ENCODE peak calls at places on chromosomes 6 and 20, in six cellular contexts. R is Caco-2, W is lung, D is Panc1, C is MM.1S, B is ovary. Z is an unnamed sample.

GRCh38 chr20:61719691-61720347 is 345.9 kb downstream of the TAF4 start:
- DNase-seq in R (no peak), W (no peak), D (no peak), C (no peak), B (peak; percentile 35), Z (no peak)

GRCh38 chr20:44810061-44810390 is 320 bp downstream of the RIMS4 start:
- DNase-seq in R (no peak), W (no peak), D (no peak), C (no peak), B (peak; percentile 44), Z (no peak)

GRCh38 chr6:128397996-128398395 is 122.4 kb downstream of the PTPRK start:
- DNase-seq in R (no peak), W (no peak), D (no peak), C (no peak), B (no peak), Z (no peak)

GRCh38 chr20:61742097-61742805 is 323.4 kb downstream of the TAF4 start:
- DNase-seq in R (no peak), W (no peak), D (no peak), C (no peak), B (no peak), Z (no peak)

GRCh38 chr6:72669324-72669723 is 47.5 kb downstream of the KCNQ5 start:
- DNase-seq in R (no peak), W (no peak), D (no peak), C (no peak), B (no peak), Z (no peak)

GRCh38 chr6:1420382-1420781 is 31.0 kb downstream of the FOXF2 start:
- DNase-seq in R (no peak), W (no peak), D (no peak), C (no peak), B (no peak), Z (no peak)

GRCh38 chr6:100300221-100300736 is 164.4 kb downstream of the SIM1 start:
- DNase-seq in R (peak; percentile 7), W (no peak), D (peak; percentile 84), C (no peak), B (no peak), Z (no peak)

GRCh38 chr6:1952726-1953360 is 292.6 kb downstream of the GMDS start:
- DNase-seq in R (no peak), W (no peak), D (peak; percentile 78), C (no peak), B (no peak), Z (no peak)

GRCh38 chr6:88166493-88166900 is 350 bp upstream of the CNR1 start:
- DNase-seq in R (no peak), W (no peak), D (no peak), C (no peak), B (peak; percentile 30), Z (no peak)

GRCh38 chr6:145360865-145361264 is 374.5 kb downstream of the EPM2A start:
- DNase-seq in R (peak; percentile 27), W (no peak), D (no peak), C (no peak), B (no peak), Z (no peak)

GRCh38 chr20:34415079-34415478 is 52.0 kb downstream of the ITCH start:
- DNase-seq in R (no peak), W (no peak), D (no peak), C (peak; percentile 83), B (no peak), Z (no peak)

GRCh38 chr6:160737934-160738333 is 35.9 kb downstream of the PLG start:
- DNase-seq in R (no peak), W (no peak), D (no peak), C (no peak), B (no peak), Z (no peak)
- H3K36me3 ChIP-seq in R (no peaks in the 10 kb centered on the region), W (no peaks in the 10 kb centered on the region), D (no peaks in the 10 kb centered on the region), C (no peaks in the 10 kb centered on the region), B (no peaks in the 10 kb centered on the region), Z (no peaks in the 10 kb centered on the region)

DNA sequence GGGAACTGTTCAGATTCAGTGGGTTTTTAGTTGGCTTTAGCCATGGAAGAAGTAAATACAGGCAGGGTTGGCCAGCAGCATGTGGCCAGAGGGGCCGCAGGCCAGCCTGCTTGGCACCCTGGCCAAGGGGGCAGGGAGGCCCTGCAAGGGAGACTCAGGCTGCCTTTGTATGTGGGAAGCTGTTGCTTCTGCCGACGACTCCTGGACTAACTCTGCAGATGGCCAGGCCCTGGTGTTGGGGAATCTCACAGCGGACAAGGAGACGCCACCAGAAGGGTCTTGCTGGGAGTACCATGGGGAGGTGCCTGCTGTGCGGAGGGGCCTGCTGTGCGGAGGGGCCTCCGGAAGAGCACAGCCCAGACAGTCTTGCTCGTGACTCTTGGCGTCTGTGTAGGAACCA is 25.2 kb downstream of the PYGB start:
- DNase-seq in R (no peak), W (no peak), D (no peak), C (no peak), B (peak; percentile 19), Z (no peak)
- H3K36me3 ChIP-seq in R (no peaks in the 10 kb centered on the region), W (peaks cover 66% of the 10 kb centered on the region), D (peaks cover 34% of the 10 kb centered on the region), C (peaks cover 8% of the 10 kb centered on the region), B (no peaks in the 10 kb centered on the region), Z (peaks cover 96% of the 10 kb centered on the region)

GRCh38 chr20:17957505-17958325 is 10.9 kb downstream of the SNX5 start:
- DNase-seq in R (no peak), W (no peak), D (no peak), C (no peak), B (no peak), Z (no peak)
- H3K36me3 ChIP-seq in R (peaks cover 6% of the 10 kb centered on the region), W (peaks cover 10% of the 10 kb centered on the region), D (peaks cover 33% of the 10 kb centered on the region), C (peaks cover 28% of the 10 kb centered on the region), B (no peaks in the 10 kb centered on the region), Z (peaks cover 22% of the 10 kb centered on the region)

GRCh38 chr6:90106449-90106848 is 190.2 kb downstream of the BACH2 start:
- DNase-seq in R (no peak), W (no peak), D (no peak), C (no peak), B (no peak), Z (no peak)
- H3K36me3 ChIP-seq in R (no peaks in the 10 kb centered on the region), W (no peaks in the 10 kb centered on the region), D (no peaks in the 10 kb centered on the region), C (no peaks in the 10 kb centered on the region), B (no peaks in the 10 kb centered on the region), Z (peaks cover 3% of the 10 kb centered on the region)

GRCh38 chr20:25215521-25215920 is 20.0 kb downstream of the ENTPD6 start:
- DNase-seq in R (no peak), W (no peak), D (no peak), C (no peak), B (no peak), Z (no peak)
- H3K36me3 ChIP-seq in R (peaks cover 2% of the 10 kb centered on the region), W (peaks cover 67% of the 10 kb centered on the region), D (peaks cover 9% of the 10 kb centered on the region), C (peaks cover 6% of the 10 kb centered on the region), B (no peaks in the 10 kb centered on the region), Z (peaks cover 27% of the 10 kb centered on the region)

GRCh38 chr6:12381587-12381986 is 91.4 kb downstream of the EDN1 start:
- DNase-seq in R (no peak), W (no peak), D (no peak), C (no peak), B (no peak), Z (no peak)
- H3K36me3 ChIP-seq in R (no peaks in the 10 kb centered on the region), W (no peaks in the 10 kb centered on the region), D (no peaks in the 10 kb centered on the region), C (no peaks in the 10 kb centered on the region), B (no peaks in the 10 kb centered on the region), Z (no peaks in the 10 kb centered on the region)

GRCh38 chr6:169714595-169714994 is 9.7 kb downstream of the PHF10 start:
- DNase-seq in R (no peak), W (no peak), D (no peak), C (no peak), B (no peak), Z (no peak)
- H3K36me3 ChIP-seq in R (peaks cover 2% of the 10 kb centered on the region), W (peaks cover 14% of the 10 kb centered on the region), D (peaks cover 54% of the 10 kb centered on the region), C (no peaks in the 10 kb centered on the region), B (no peaks in the 10 kb centered on the region), Z (peaks cover 12% of the 10 kb centered on the region)